ENCODE peak calls at places on chromosomes 1 and 21, in ten cellular contexts. A, T, N, V, R, D, W, H, Y and K are unnamed samples.

GRCh38 chr1:151547119-151547899 is 7.2 kb downstream of the TUFT1 start:
- DNase-seq in A (peak), T (no peak), N (peak), V (peak), R (no peak), D (peak), W (peak), H (no peak), Y (peak), K (no peak)

GRCh38 chr1:89987170-89987819 is 7.6 kb upstream of the ZNF326 start:
- DNase-seq in A (peak), T (no peak), N (peak), V (no peak), R (no peak), D (peak), W (peak), H (no peak), Y (peak), K (peak)

GRCh38 chr1:201714542-201715276 is 114.2 kb upstream of the IPO9 start:
- DNase-seq in A (peak), T (peak), N (peak), V (peak), R (no peak), D (peak), W (peak), H (peak), Y (peak), K (peak)

GRCh38 chr1:29531596-29531995 is 295.3 kb downstream of the PTPRU start:
- DNase-seq in A (no peak), T (no peak), N (no peak), V (peak), R (no peak), D (no peak), W (no peak), H (no peak), Y (no peak), K (no peak)

GRCh38 chr1:172980456-172980855 is 70.3 kb downstream of the TNFSF18 start:
- DNase-seq in A (no peak), T (no peak), N (no peak), V (no peak), R (no peak), D (peak), W (no peak), H (no peak), Y (no peak), K (no peak)

GRCh38 chr1:190000365-190000872 is 477.2 kb downstream of the BRINP3 start:
- DNase-seq in A (no peak), T (no peak), N (no peak), V (no peak), R (no peak), D (peak), W (no peak), H (no peak), Y (no peak), K (no peak)

GRCh38 chr1:246782120-246782900 is 58.1 kb downstream of the SCCPDH start:
- DNase-seq in A (no peak), T (no peak), N (no peak), V (peak), R (no peak), D (no peak), W (no peak), H (peak), Y (peak), K (peak)

GRCh38 chr1:68111804-68112436 is 61.5 kb upstream of the DIRAS3 start:
- DNase-seq in A (peak), T (no peak), N (peak), V (no peak), R (no peak), D (peak), W (peak), H (peak), Y (peak), K (peak)

GRCh38 chr21:39511102-39511501 is 59.3 kb downstream of the SH3BGR start:
- DNase-seq in A (no peak), T (no peak), N (no peak), V (no peak), R (no peak), D (no peak), W (no peak), H (no peak), Y (no peak), K (no peak)

GRCh38 chr1:62311473-62311943 is 7.7 kb downstream of the KANK4 start:
- DNase-seq in A (no peak), T (no peak), N (no peak), V (no peak), R (no peak), D (no peak), W (no peak), H (no peak), Y (no peak), K (no peak)

GRCh38 chr21:37974081-37974480 is 57.8 kb upstream of the KCNJ6 start:
- DNase-seq in A (no peak), T (no peak), N (no peak), V (no peak), R (no peak), D (peak), W (no peak), H (no peak), Y (no peak), K (no peak)

GRCh38 chr1:172662464-172663109 is 3.7 kb downstream of the FASLG start:
- DNase-seq in A (no peak), T (no peak), N (peak), V (no peak), R (peak), D (no peak), W (peak), H (no peak), Y (no peak), K (peak)

GRCh38 chr1:205571747-205572146 is 60.1 kb downstream of the ELK4 start:
- DNase-seq in A (no peak), T (no peak), N (no peak), V (peak), R (no peak), D (no peak), W (no peak), H (no peak), Y (no peak), K (no peak)

GRCh38 chr1:220669005-220669404 is 21.2 kb upstream of the C1orf115 start:
- DNase-seq in A (no peak), T (no peak), N (no peak), V (no peak), R (no peak), D (no peak), W (no peak), H (no peak), Y (no peak), K (no peak)

GRCh38 chr21:33403128-33403785 is at the start of gene IFNGR2:
- DNase-seq in A (no peak), T (no peak), N (peak), V (no peak), R (peak), D (no peak), W (peak), H (no peak), Y (peak), K (peak)

GRCh38 chr1:22415489-22415888 is 36.2 kb upstream of the ZBTB40 start:
- DNase-seq in A (no peak), T (no peak), N (no peak), V (no peak), R (no peak), D (no peak), W (no peak), H (no peak), Y (no peak), K (peak)

GRCh38 chr1:15956150-15956549 is 19.8 kb downstream of the ZBTB17 start:
- DNase-seq in A (no peak), T (no peak), N (no peak), V (no peak), R (no peak), D (no peak), W (no peak), H (no peak), Y (no peak), K (no peak)

GRCh38 chr1:214899908-214900470 is 182.5 kb upstream of the KCNK2 start:
- DNase-seq in A (no peak), T (no peak), N (no peak), V (no peak), R (no peak), D (peak), W (no peak), H (no peak), Y (no peak), K (no peak)

DNA sequence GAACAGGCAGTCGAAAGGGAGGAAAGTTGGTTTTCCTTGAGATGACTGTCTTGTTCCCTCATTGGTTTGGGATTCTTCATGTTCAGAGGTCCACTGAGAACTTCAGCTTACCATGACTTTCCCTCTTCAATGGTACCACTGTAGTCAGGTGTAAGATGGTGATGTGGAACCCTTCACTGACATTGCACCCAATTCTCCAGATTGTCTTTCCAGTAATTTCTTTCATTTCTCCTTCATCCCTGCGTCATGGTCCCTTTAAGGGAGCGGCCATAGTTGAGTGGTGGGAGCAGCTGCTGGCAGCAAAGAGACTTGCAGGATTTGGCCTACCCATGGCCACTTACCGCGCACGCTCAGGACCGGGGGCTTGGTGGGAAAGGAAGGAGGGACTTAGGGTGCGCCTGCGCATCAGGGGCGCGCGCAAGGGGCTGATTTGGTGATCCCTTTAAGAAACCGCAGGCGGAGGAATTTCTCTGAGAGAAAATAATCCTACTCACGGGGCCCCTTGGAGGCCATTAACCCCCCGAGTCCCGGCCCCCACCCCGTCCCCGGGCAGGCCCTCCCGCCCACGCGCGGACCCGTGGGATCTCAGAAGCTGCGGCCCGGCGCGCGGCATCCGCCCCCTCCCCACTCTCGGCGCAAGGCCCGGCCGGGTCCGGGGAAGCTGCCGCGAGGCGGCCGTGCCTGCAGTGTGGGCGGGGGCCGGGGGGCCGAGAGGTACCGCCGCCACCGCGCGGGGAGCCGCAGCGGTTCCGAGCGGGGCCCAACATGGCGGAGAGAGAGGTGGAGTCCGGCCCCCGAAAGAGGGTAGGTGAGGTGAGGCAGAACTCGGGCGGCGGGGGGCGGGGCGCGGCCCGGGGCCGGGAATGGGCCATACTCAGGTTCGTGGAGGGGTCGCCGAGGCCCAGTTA is at the start of gene ZMYM4:
- DNase-seq in A (peak), T (peak), N (peak), V (peak), R (peak), D (peak), W (peak), H (peak), Y (peak), K (peak)
- TF ChIP-seq POLR2A in A (no peak), T (peak), N (peak), V (peak), R (no peak), D (peak), W (peak), H (no peak), Y (peak), K (peak)

GRCh38 chr1:108041360-108042143 is 76.6 kb upstream of the VAV3 start:
- DNase-seq in A (no peak), T (no peak), N (peak), V (no peak), R (no peak), D (no peak), W (no peak), H (no peak), Y (no peak), K (no peak)

GRCh38 chr1:108046021-108046420 is 81.0 kb upstream of the VAV3 start:
- DNase-seq in A (no peak), T (no peak), N (no peak), V (no peak), R (no peak), D (no peak), W (no peak), H (no peak), Y (no peak), K (no peak)

GRCh38 chr1:108045370-108045950 is 80.5 kb upstream of the VAV3 start:
- DNase-seq in A (no peak), T (no peak), N (no peak), V (no peak), R (no peak), D (no peak), W (no peak), H (no peak), Y (no peak), K (no peak)

GRCh38 chr1:108043712-108044111 is 78.7 kb upstream of the VAV3 start:
- DNase-seq in A (no peak), T (no peak), N (no peak), V (no peak), R (no peak), D (no peak), W (peak), H (no peak), Y (no peak), K (no peak)

DNA sequence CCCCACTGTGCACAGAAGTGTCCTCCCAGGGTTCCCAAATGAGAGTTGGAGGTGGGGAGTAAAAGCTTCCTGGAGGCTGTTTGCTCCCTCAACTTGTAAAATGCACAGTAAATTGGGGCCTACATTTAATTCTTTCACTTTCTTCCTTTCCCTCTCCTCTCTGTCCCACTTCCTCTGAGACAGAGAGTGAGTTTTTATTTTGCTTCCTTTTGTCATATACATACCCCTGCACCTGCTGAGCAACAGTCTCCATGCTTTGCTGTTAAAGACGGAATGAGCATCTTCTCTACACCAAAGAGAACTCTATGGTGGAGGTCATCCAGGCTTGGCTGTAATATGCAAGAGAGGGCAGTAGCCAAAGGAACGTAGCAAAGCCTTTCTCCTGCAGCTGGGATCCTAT is 79.3 kb upstream of the VAV3 start:
- DNase-seq in A (no peak), T (no peak), N (no peak), V (no peak), R (no peak), D (no peak), W (no peak), H (no peak), Y (no peak), K (no peak)
- H3K27ac ChIP-seq in A (no peak), T (no peak), N (no peak), V (no peak), R (peak), D (no peak), W (no peak), H (no peak), Y (no peak), K (no peak)

GRCh38 chr1:176552217-176552974 is 89.4 kb downstream of the PAPPA2 start:
- DNase-seq in A (no peak), T (no peak), N (no peak), V (no peak), R (no peak), D (no peak), W (no peak), H (no peak), Y (no peak), K (no peak)
- H3K4me3 ChIP-seq in A (no peak), T (peak), N (no peak), V (no peak), R (no peak), D (no peak), W (no peak), H (no peak), Y (no peak), K (no peak)

GRCh38 chr1:156126701-156127534 is 12.4 kb downstream of the LMNA start:
- DNase-seq in A (peak), T (no peak), N (no peak), V (no peak), R (no peak), D (peak), W (peak), H (no peak), Y (peak), K (peak)

GRCh38 chr1:156130578-156130942 is 16.0 kb downstream of the LMNA start:
- DNase-seq in A (no peak), T (no peak), N (no peak), V (no peak), R (peak), D (no peak), W (no peak), H (no peak), Y (no peak), K (no peak)

GRCh38 chr1:156129687-156130577 is 15.4 kb downstream of the LMNA start:
- DNase-seq in A (peak), T (peak), N (peak), V (peak), R (peak), D (peak), W (peak), H (peak), Y (peak), K (peak)

GRCh38 chr1:156126043-156126700 is 11.7 kb downstream of the LMNA start:
- DNase-seq in A (peak), T (no peak), N (peak), V (peak), R (peak), D (peak), W (peak), H (peak), Y (peak), K (peak)

DNA sequence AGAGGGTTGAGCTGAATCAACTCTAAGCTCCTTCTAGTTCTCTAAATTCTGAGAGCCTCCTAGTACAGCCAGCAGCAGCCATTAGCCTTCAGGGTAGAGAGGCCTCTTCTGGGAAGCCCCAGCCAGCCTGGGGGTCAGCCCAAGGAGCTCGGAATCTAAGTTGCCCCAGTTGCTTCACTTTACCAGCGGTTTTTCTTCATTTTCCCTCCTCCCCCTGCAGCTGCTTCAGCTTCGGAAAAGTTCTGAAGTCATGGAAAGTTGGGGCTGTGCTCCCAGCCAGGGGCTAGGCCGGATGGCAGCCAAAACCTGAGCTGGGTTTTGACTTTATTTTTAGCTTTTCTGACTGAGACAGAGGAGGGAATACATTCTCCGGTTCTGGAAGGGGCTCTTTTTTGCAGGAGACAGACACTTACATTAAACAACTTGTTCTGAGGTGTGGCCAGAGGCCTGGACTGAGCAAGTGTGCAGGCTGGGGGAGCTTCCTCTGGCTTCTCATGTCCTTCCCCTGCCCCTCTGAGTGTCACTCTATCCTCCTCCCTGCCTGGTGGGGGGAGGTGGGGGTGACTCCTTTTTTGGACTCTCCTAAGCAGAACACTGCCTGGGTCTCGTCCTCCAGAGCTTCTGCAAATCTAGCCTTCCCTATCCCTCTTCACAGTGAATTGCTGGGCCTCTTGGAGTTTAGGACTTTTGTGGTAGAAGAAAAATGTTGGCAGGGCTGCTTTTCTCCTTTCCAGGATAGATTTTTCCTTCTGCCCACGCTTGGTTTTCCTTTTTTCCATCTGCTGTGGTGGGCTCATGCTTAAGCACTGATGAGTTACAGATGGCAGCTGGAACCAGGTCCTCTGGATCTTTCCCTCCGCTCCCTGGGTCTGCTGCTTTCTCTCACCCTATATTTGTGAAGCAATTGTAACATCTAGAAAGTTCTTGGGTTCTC is 14.5 kb downstream of the LMNA start:
- DNase-seq in A (no peak), T (no peak), N (no peak), V (no peak), R (no peak), D (no peak), W (peak), H (peak), Y (peak), K (peak)
- TF ChIP-seq POLR2A in A (no peak), T (no peak), N (no peak), V (no peak), R (no peak), D (no peak), W (no peak), H (no peak), Y (no peak), K (peak)

GRCh38 chr1:31424568-31424967 is 11.6 kb downstream of the SERINC2 start:
- DNase-seq in A (no peak), T (no peak), N (no peak), V (no peak), R (peak), D (no peak), W (no peak), H (no peak), Y (no peak), K (no peak)

GRCh38 chr1:31425301-31426081 is 12.5 kb downstream of the SERINC2 start:
- DNase-seq in A (no peak), T (no peak), N (no peak), V (no peak), R (no peak), D (no peak), W (no peak), H (no peak), Y (no peak), K (no peak)

GRCh38 chr1:31422505-31423319 is 9.7 kb downstream of the SERINC2 start:
- DNase-seq in A (peak), T (no peak), N (peak), V (no peak), R (peak), D (peak), W (peak), H (peak), Y (peak), K (peak)

GRCh38 chr1:31421404-31422040 is 8.5 kb downstream of the SERINC2 start:
- DNase-seq in A (no peak), T (no peak), N (no peak), V (no peak), R (no peak), D (peak), W (no peak), H (no peak), Y (no peak), K (no peak)

DNA sequence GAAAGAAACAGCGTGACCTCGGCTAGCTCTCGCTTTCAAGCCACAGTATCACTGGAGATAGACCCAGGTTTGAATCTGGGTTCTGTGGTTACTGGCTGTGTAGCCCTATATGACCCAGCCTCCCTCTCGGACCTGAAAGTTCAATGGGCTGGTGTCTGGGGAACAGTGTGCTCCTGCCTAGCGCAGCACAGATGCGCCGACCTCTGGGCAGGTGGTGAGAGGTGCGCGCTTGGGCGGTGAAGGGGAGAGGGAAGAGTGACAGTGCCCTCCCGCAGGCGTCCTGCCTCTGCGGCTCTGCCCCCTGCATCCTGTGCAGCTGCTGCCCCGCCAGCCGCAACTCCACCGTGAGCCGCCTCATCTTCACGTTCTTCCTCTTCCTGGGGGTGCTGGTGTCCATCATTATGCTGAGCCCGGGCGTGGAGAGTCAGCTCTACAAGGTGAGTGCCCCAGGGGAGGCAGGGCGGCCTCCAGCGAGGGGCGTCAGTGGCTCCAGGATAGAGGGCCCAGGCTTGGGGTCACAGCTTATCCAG is 10.5 kb downstream of the SERINC2 start:
- DNase-seq in A (no peak), T (no peak), N (no peak), V (no peak), R (peak), D (no peak), W (no peak), H (no peak), Y (no peak), K (no peak)
- H3K27ac ChIP-seq in A (no peak), T (no peak), N (no peak), V (no peak), R (no peak), D (no peak), W (no peak), H (no peak), Y (no peak), K (no peak)